ENCODE peak calls at places on chromosomes 4 and X, in four cellular contexts. L is testis, A is left ventricle myocardium inferior, K is fibroblast of villous mesenchyme. H is an unnamed sample.
A peak's percentile ranks its signal among the peaks of the same experiment; 100 is the strongest.

GRCh38 chr4:144948009-144948408 is 150.0 kb downstream of the ANAPC10 start:
- DNase-seq in K (no peak), A (no peak), L (peak; percentile 80), H (no peak)

GRCh38 chr4:120718979-120719566 is 203.5 kb downstream of the PRDM5 start:
- DNase-seq in K (peak; percentile 48), A (no peak), L (peak; percentile 30), H (peak; percentile 28)

GRCh38 chrX:82218361-82218760 is 1016.5 kb downstream of the SH3BGRL start:
- DNase-seq in L (no peak), A (no peak), K (no peak), H (no peak)

GRCh38 chr4:73770917-73771316 is 30.5 kb downstream of the CXCL8 start:
- DNase-seq in L (no peak), K (no peak), A (no peak), H (no peak)

GRCh38 chr4:71752383-71753042 is 31.4 kb downstream of the GC start:
- DNase-seq in L (no peak), K (no peak), A (no peak), H (no peak)

GRCh38 chr4:5979981-5980380 is 38.2 kb downstream of the C4orf50 start:
- DNase-seq in K (no peak), A (no peak), L (no peak), H (peak; percentile 41)

GRCh38 chr4:156888762-156889161 is 82.8 kb downstream of the PDGFC start:
- DNase-seq in L (no peak), A (no peak), K (peak; percentile 66), H (no peak)

GRCh38 chr4:152500798-152501434 is 35.0 kb downstream of the FBXW7 start:
- DNase-seq in L (peak; percentile 78), A (no peak), K (peak; percentile 96), H (peak; percentile 72)

GRCh38 chr4:8640816-8641215 is 48.3 kb downstream of the CPZ start:
- DNase-seq in L (no peak), K (no peak), A (peak; percentile 5), H (no peak)

GRCh38 chr4:52001616-52002015 is 18.5 kb downstream of the LRRC66 start:
- DNase-seq in L (no peak), A (no peak), K (peak; percentile 5), H (no peak)

GRCh38 chr4:159267940-159268327 is 165.1 kb downstream of the RAPGEF2 start:
- DNase-seq in A (no peak), L (no peak), K (peak; percentile 65), H (no peak)

GRCh38 chr4:149914521-149915115 is 99.0 kb upstream of the IQCM start:
- DNase-seq in L (peak; percentile 82), A (no peak), K (peak; percentile 62), H (peak; percentile 73)

GRCh38 chrX:9906919-9907318 is 60.2 kb upstream of the CLDN34 start:
- DNase-seq in L (no peak), A (no peak), K (no peak), H (no peak)

GRCh38 chr4:27318740-27319139 is 458.1 kb downstream of the STIM2 start:
- DNase-seq in A (no peak), L (peak; percentile 51), K (peak; percentile 10), H (peak; percentile 53)

GRCh38 chr4:146134761-146135160 is 40.8 kb upstream of the LSM6 start:
- DNase-seq in A (peak; percentile 16), K (no peak), L (no peak), H (no peak)

GRCh38 chr4:27916432-27917184 is 1056.0 kb downstream of the STIM2 start:
- DNase-seq in L (no peak), K (no peak), A (no peak), H (peak; percentile 14)

GRCh38 chr4:56762484-56763250 is 58.8 kb downstream of the SPINK2 start:
- DNase-seq in A (no peak), K (no peak), L (no peak), H (no peak)

GRCh38 chrX:5431823-5432222 is 796.8 kb downstream of the NLGN4X start:
- DNase-seq in L (no peak), K (no peak), A (no peak), H (no peak)

GRCh38 chr4:177220376-177220775 is 89.3 kb upstream of the NEIL3 start:
- DNase-seq in K (no peak), A (no peak), L (no peak), H (no peak)

GRCh38 chr4:102758241-102758871 is 2.4 kb downstream of the MANBA start:
- DNase-seq in K (no peak), A (no peak), L (no peak), H (no peak)

GRCh38 chrX:103688949-103689348 is 2.5 kb upstream of the MORF4L2 start:
- DNase-seq in L (no peak), A (no peak), K (peak; percentile 33), H (no peak)

GRCh38 chrX:97322401-97322800 is 438.7 kb downstream of the RPA4 start:
- DNase-seq in K (no peak), L (no peak), A (no peak), H (no peak)

GRCh38 chrX:120791013-120791643 is 84.5 kb downstream of the CT47B1 start:
- DNase-seq in A (peak; percentile 38), L (peak; percentile 83), K (peak; percentile 56), H (no peak)

GRCh38 chrX:22059800-22060199 is 27.7 kb downstream of the PHEX start:
- DNase-seq in K (no peak), L (no peak), A (no peak), H (no peak)

GRCh38 chr4:76213415-76214268 is at the start of gene SCARB2:
- DNase-seq in L (peak; percentile 87), A (peak; percentile 93), K (peak; percentile 90), H (peak; percentile 70)

GRCh38 chr4:20624783-20625364 is 75.4 kb upstream of the PACRGL start:
- DNase-seq in K (no peak), L (peak; percentile 19), A (no peak), H (no peak)

GRCh38 chr4:2087170-2087569 is 28.0 kb downstream of the NAT8L start:
- DNase-seq in K (peak; percentile 39), A (no peak), L (no peak), H (no peak)

GRCh38 chr4:177308125-177308524 is 1.5 kb upstream of the NEIL3 start:
- DNase-seq in L (no peak), A (no peak), K (peak; percentile 66), H (no peak)

DNA sequence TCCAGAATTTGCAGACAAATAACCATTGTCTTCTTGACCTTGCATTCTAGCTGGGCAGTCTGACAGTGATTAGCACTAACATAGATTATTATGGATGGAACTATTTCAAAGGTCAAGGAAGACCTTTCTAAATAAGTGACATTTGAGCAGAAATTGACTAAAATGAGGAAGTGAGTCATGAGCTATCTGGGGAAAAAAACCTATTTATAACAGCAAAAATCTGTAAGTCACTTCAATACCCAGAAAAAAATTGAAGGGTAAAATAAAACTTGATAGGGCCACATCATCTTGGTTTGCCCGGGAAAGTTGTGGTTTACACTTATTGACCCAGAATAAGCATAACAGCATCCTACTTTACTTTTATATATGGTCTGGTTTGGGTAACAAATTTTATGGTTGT is 414.6 kb upstream of the HS3ST1 start:
- DNase-seq in A (no peak), L (no peak), K (no peak), H (no peak)
- TF ChIP-seq CTCF in A (no peak), L (no peak), K (no peak), H (no peak)

GRCh38 chr4:125789018-125789417 is 474.3 kb downstream of the FAT4 start:
- DNase-seq in L (no peak), K (no peak), A (no peak), H (no peak)

GRCh38 chr4:125784741-125785140 is 470.0 kb downstream of the FAT4 start:
- DNase-seq in K (no peak), A (no peak), L (no peak), H (no peak)

GRCh38 chr4:125787707-125788106 is 473.0 kb downstream of the FAT4 start:
- DNase-seq in A (no peak), K (no peak), L (no peak), H (no peak)
- TF ChIP-seq CTCF in A (no peak), K (no peak), L (no peak), H (no peak)

DNA sequence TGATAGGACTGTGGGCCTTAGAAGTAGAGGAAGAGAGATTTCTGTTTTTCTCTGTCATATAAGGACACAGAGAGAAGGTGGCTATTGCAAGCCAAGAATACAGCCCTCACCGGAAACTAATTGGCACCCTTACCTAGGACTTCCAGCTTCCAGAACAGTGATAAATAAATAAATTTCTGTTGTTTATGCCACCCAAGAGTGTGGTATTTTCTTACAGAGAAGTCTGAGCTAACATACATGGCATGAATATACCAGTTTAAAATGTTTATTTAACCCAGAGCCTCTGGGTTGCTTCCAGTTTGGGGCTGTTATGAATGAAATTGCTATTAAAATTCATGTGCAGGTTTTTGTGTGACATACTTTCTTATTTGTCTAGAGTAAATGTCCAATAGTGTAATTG is 654.0 kb upstream of the ATOH1 start:
- DNase-seq in A (no peak), K (no peak), L (no peak), H (no peak)
- TF ChIP-seq CTCF in A (no peak), K (no peak), L (no peak), H (no peak)

GRCh38 chr4:94641702-94642560 is 115.8 kb upstream of the BMPR1B start:
- DNase-seq in A (no peak), K (peak; percentile 27), L (no peak), H (no peak)
- TF ChIP-seq CTCF in A (no peak), K (no peak), L (no peak), H (no peak)

GRCh38 chrX:135010921-135011320 is 11.4 kb downstream of the RTL8B start:
- DNase-seq in K (no peak), A (no peak), L (no peak), H (no peak)

GRCh38 chrX:135009838-135010237 is 12.5 kb downstream of the RTL8B start:
- DNase-seq in K (no peak), A (no peak), L (no peak), H (no peak)

GRCh38 chrX:135015526-135016245 is 6.7 kb downstream of the RTL8B start:
- DNase-seq in K (no peak), A (no peak), L (no peak), H (no peak)
- TF ChIP-seq CTCF in K (no peak), A (no peak), L (no peak), H (no peak)

GRCh38 chr4:15144249-15144966 is 142.1 kb downstream of the CPEB2 start:
- DNase-seq in K (no peak), L (no peak), A (no peak), H (no peak)
- TF ChIP-seq CTCF in K (no peak), L (no peak), A (peak; percentile 40), H (no peak)

GRCh38 chr4:38757945-38758344 is 24.8 kb downstream of the TLR10 start:
- DNase-seq in L (no peak), A (no peak), K (no peak), H (no peak)
- TF ChIP-seq CTCF in L (no peak), A (no peak), K (peak; percentile 14), H (peak; percentile 48)

GRCh38 chr4:163565228-163566040 is 70.9 kb downstream of the TMA16 start:
- DNase-seq in A (no peak), L (no peak), K (no peak), H (no peak)

GRCh38 chr4:163566257-163566656 is 71.8 kb downstream of the TMA16 start:
- DNase-seq in L (no peak), K (no peak), A (no peak), H (no peak)

GRCh38 chr4:163564221-163564720 is 69.8 kb downstream of the TMA16 start:
- DNase-seq in A (no peak), L (no peak), K (no peak), H (no peak)

GRCh38 chr4:163568835-163569234 is 74.3 kb downstream of the TMA16 start:
- DNase-seq in A (no peak), L (no peak), K (no peak), H (no peak)
- TF ChIP-seq CTCF in A (no peak), L (no peak), K (no peak), H (no peak)